ENCODE peak calls at places on chromosomes 12 and 14, in four cellular contexts. One of them, this sample, is unnamed.

GRCh38 chr12:109440851-109441490 is 36.1 kb downstream of the KCTD10 start:
- DNase-seq in left colon: no peak
- DNase-seq in hypothalamus: no peak
- DNase-seq in BJ: no peak
- DNase-seq in this sample: no peak

GRCh38 chr14:100076133-100076532 is 10.9 kb downstream of the EVL start:
- DNase-seq in left colon: no peak
- DNase-seq in hypothalamus: no peak
- DNase-seq in BJ: no peak
- DNase-seq in this sample: peak

GRCh38 chr12:95473947-95474817 is at the start of gene METAP2:
- DNase-seq in left colon: peak
- DNase-seq in hypothalamus: peak
- DNase-seq in BJ: peak
- DNase-seq in this sample: peak

GRCh38 chr14:73237786-73238261 is 518 bp downstream of the PAPLN start:
- DNase-seq in left colon: no peak
- DNase-seq in hypothalamus: no peak
- DNase-seq in BJ: no peak
- DNase-seq in this sample: no peak

GRCh38 chr12:131087302-131087818 is 133.7 kb downstream of the ADGRD1 start:
- DNase-seq in left colon: no peak
- DNase-seq in hypothalamus: no peak
- DNase-seq in BJ: no peak
- DNase-seq in this sample: no peak

GRCh38 chr14:96512122-96512521 is 9.9 kb downstream of the PAPOLA start:
- DNase-seq in left colon: no peak
- DNase-seq in hypothalamus: no peak
- DNase-seq in BJ: no peak
- DNase-seq in this sample: no peak

GRCh38 chr14:74655597-74656389 is 43.8 kb upstream of the LTBP2 start:
- DNase-seq in left colon: no peak
- DNase-seq in hypothalamus: no peak
- DNase-seq in BJ: peak
- DNase-seq in this sample: no peak

GRCh38 chr12:45966486-45966885 is 23.9 kb downstream of the SCAF11 start:
- DNase-seq in left colon: no peak
- DNase-seq in hypothalamus: no peak
- DNase-seq in BJ: peak
- DNase-seq in this sample: no peak

GRCh38 chr12:55996201-55996714 is 818 bp upstream of the SUOX start:
- DNase-seq in left colon: peak
- DNase-seq in hypothalamus: no peak
- DNase-seq in BJ: no peak
- DNase-seq in this sample: peak